ENCODE peak calls at places on chromosome 6, in four cellular contexts. F is activated T-cell treated with anti-CD3 and anti-CD28 coated beads for 1 hour, Y is iPS-NIHi11, L is left colon. B is an unnamed sample.

GRCh38 chr6:89050155-89050554 is 30.4 kb upstream of the PNRC1 start:
- DNase-seq in L (no peak), Y (no peak), F (no peak), B (no peak)

GRCh38 chr6:69887714-69888345 is 21.5 kb downstream of the COL19A1 start:
- DNase-seq in Y (no peak), L (no peak), F (no peak), B (no peak)

GRCh38 chr6:165663736-165664552 is 903 bp upstream of the PDE10A start:
- DNase-seq in F (no peak), L (no peak), Y (peak; percentile 37), B (no peak)

GRCh38 chr6:149499066-149499465 is 14.3 kb upstream of the ZC3H12D start:
- DNase-seq in F (no peak), L (no peak), Y (no peak), B (no peak)

GRCh38 chr6:28203201-28203600 is 21.9 kb upstream of the ZSCAN9 start:
- DNase-seq in F (no peak), Y (peak; percentile 60), L (no peak), B (peak; percentile 36)

GRCh38 chr6:20350215-20350614 is 51.5 kb upstream of the E2F3 start:
- DNase-seq in Y (no peak), F (no peak), L (no peak), B (no peak)

GRCh38 chr6:140052757-140053729 is 678.6 kb upstream of the CITED2 start:
- DNase-seq in Y (peak; percentile 32), F (no peak), L (no peak), B (no peak)

GRCh38 chr6:139126255-139126654 is 8.6 kb upstream of the HECA start:
- DNase-seq in F (no peak), L (no peak), Y (no peak), B (no peak)

GRCh38 chr6:131628726-131629125 is 684 bp upstream of the MED23 start:
- DNase-seq in Y (no peak), F (no peak), L (no peak), B (no peak)

GRCh38 chr6:165664553-165665383 is 1.7 kb upstream of the PDE10A start:
- DNase-seq in F (no peak), L (no peak), Y (no peak), B (no peak)

GRCh38 chr6:87237804-87238203 is 82.4 kb downstream of the ZNF292 start:
- DNase-seq in Y (peak; percentile 10), L (no peak), F (no peak), B (no peak)

GRCh38 chr6:90712165-90712564 is 125.3 kb upstream of the MAP3K7 start:
- DNase-seq in F (no peak), Y (no peak), L (no peak), B (no peak)

GRCh38 chr6:22470454-22471368 is 98.7 kb upstream of the HDGFL1 start:
- DNase-seq in F (no peak), L (peak; percentile 41), Y (peak; percentile 27), B (no peak)

GRCh38 chr6:83708546-83708969 is 343 bp downstream of the SNAP91 start:
- DNase-seq in F (no peak), L (no peak), Y (peak; percentile 67), B (no peak)

GRCh38 chr6:20882014-20882413 is 347.8 kb downstream of the CDKAL1 start:
- DNase-seq in L (no peak), Y (peak; percentile 22), F (no peak), B (no peak)

GRCh38 chr6:116580198-116580597 is 8.9 kb downstream of the RWDD1 start:
- DNase-seq in Y (no peak), F (no peak), L (no peak), B (no peak)

GRCh38 chr6:31139599-31139998 is 733 bp upstream of the PSORS1C2 start:
- DNase-seq in L (no peak), Y (peak; percentile 72), F (no peak), B (peak; percentile 80)

GRCh38 chr6:79042088-79042798 is 35.8 kb downstream of the PHIP start:
- DNase-seq in F (no peak), Y (no peak), L (no peak), B (no peak)

GRCh38 chr6:152087701-152088100 is 280.2 kb downstream of the ESR1 start:
- DNase-seq in F (no peak), Y (no peak), L (no peak), B (no peak)

GRCh38 chr6:11179978-11180303 is 52.5 kb downstream of the NEDD9 start:
- DNase-seq in Y (no peak), F (no peak), L (no peak), B (no peak)

GRCh38 chr6:33808781-33809180 is 5.0 kb upstream of the MLN start:
- DNase-seq in F (no peak), Y (no peak), L (no peak), B (no peak)